ENCODE peak calls at places on chromosome 21, in six cellular contexts. One of them, this sample, is unnamed.

GRCh38 chr21:42746593-42747266 is 93.3 kb downstream of the PDE9A start:
- DNase-seq in GM10248: no peak
- DNase-seq in fibroblast of mammary gland: no peak
- DNase-seq in DND-41: no peak
- DNase-seq in cardiac fibroblast: no peak
- DNase-seq in AG09319: no peak
- DNase-seq in this sample: no peak

GRCh38 chr21:31630062-31630711 is 29.3 kb upstream of the SOD1 start:
- DNase-seq in GM10248: no peak
- DNase-seq in fibroblast of mammary gland: peak
- DNase-seq in DND-41: no peak
- DNase-seq in cardiac fibroblast: peak
- DNase-seq in AG09319: peak
- DNase-seq in this sample: peak

GRCh38 chr21:15682182-15682895 is 47.4 kb upstream of the USP25 start:
- DNase-seq in GM10248: no peak
- DNase-seq in fibroblast of mammary gland: peak
- DNase-seq in DND-41: peak
- DNase-seq in cardiac fibroblast: peak
- DNase-seq in AG09319: no peak
- DNase-seq in this sample: no peak

GRCh38 chr21:34886554-34887385 is 162.3 kb downstream of the RUNX1 start:
- DNase-seq in GM10248: no peak
- DNase-seq in fibroblast of mammary gland: peak
- DNase-seq in DND-41: peak
- DNase-seq in cardiac fibroblast: no peak
- DNase-seq in AG09319: no peak
- DNase-seq in this sample: no peak

GRCh38 chr21:36422279-36423098 is 37.3 kb downstream of the CHAF1B start:
- DNase-seq in GM10248: peak
- DNase-seq in fibroblast of mammary gland: peak
- DNase-seq in DND-41: peak
- DNase-seq in cardiac fibroblast: peak
- DNase-seq in AG09319: no peak
- DNase-seq in this sample: no peak

GRCh38 chr21:33032434-33033047 is 6.8 kb downstream of the OLIG2 start:
- DNase-seq in GM10248: no peak
- DNase-seq in fibroblast of mammary gland: no peak
- DNase-seq in DND-41: no peak
- DNase-seq in cardiac fibroblast: no peak
- DNase-seq in AG09319: no peak
- DNase-seq in this sample: no peak

GRCh38 chr21:17688912-17689874 is 76.5 kb upstream of the BTG3 start:
- DNase-seq in GM10248: no peak
- DNase-seq in fibroblast of mammary gland: no peak
- DNase-seq in DND-41: peak
- DNase-seq in cardiac fibroblast: no peak
- DNase-seq in AG09319: no peak
- DNase-seq in this sample: peak

GRCh38 chr21:39774252-39774651 is 29.3 kb downstream of the IGSF5 start:
- DNase-seq in GM10248: no peak
- DNase-seq in fibroblast of mammary gland: no peak
- DNase-seq in DND-41: no peak
- DNase-seq in cardiac fibroblast: no peak
- DNase-seq in AG09319: no peak
- DNase-seq in this sample: no peak

GRCh38 chr21:31647650-31648049 is 11.8 kb upstream of the SOD1 start:
- DNase-seq in GM10248: peak
- DNase-seq in fibroblast of mammary gland: no peak
- DNase-seq in DND-41: no peak
- DNase-seq in cardiac fibroblast: no peak
- DNase-seq in AG09319: no peak
- DNase-seq in this sample: no peak

GRCh38 chr21:43814215-43815106 is 25.1 kb downstream of the RRP1 start:
- DNase-seq in GM10248: no peak
- DNase-seq in fibroblast of mammary gland: no peak
- DNase-seq in DND-41: no peak
- DNase-seq in cardiac fibroblast: no peak
- DNase-seq in AG09319: no peak
- DNase-seq in this sample: no peak

GRCh38 chr21:42732033-42732410 is 78.6 kb downstream of the PDE9A start:
- DNase-seq in GM10248: no peak
- DNase-seq in fibroblast of mammary gland: no peak
- DNase-seq in DND-41: no peak
- DNase-seq in cardiac fibroblast: no peak
- DNase-seq in AG09319: no peak
- DNase-seq in this sample: no peak

GRCh38 chr21:39079617-39080016 is 103.6 kb downstream of the PSMG1 start:
- DNase-seq in GM10248: no peak
- DNase-seq in fibroblast of mammary gland: peak
- DNase-seq in DND-41: no peak
- DNase-seq in cardiac fibroblast: no peak
- DNase-seq in AG09319: no peak
- DNase-seq in this sample: no peak

GRCh38 chr21:34351786-34352241 is 12.0 kb upstream of the KCNE2 start:
- DNase-seq in GM10248: peak
- DNase-seq in fibroblast of mammary gland: peak
- DNase-seq in DND-41: peak
- DNase-seq in cardiac fibroblast: peak
- DNase-seq in AG09319: no peak
- DNase-seq in this sample: no peak

GRCh38 chr21:37971390-37971789 is 55.1 kb upstream of the KCNJ6 start:
- DNase-seq in GM10248: no peak
- DNase-seq in fibroblast of mammary gland: no peak
- DNase-seq in DND-41: no peak
- DNase-seq in cardiac fibroblast: no peak
- DNase-seq in AG09319: no peak
- DNase-seq in this sample: no peak

GRCh38 chr21:36850372-36850771 is 116.1 kb downstream of the HLCS start:
- DNase-seq in GM10248: no peak
- DNase-seq in fibroblast of mammary gland: no peak
- DNase-seq in DND-41: no peak
- DNase-seq in cardiac fibroblast: no peak
- DNase-seq in AG09319: no peak
- DNase-seq in this sample: no peak

GRCh38 chr21:32048353-32048752 is 175.5 kb downstream of the HUNK start:
- DNase-seq in GM10248: no peak
- DNase-seq in fibroblast of mammary gland: no peak
- DNase-seq in DND-41: peak
- DNase-seq in cardiac fibroblast: no peak
- DNase-seq in AG09319: no peak
- DNase-seq in this sample: no peak

GRCh38 chr21:36806103-36806502 is 107.2 kb downstream of the SIM2 start:
- DNase-seq in GM10248: no peak
- DNase-seq in fibroblast of mammary gland: peak
- DNase-seq in DND-41: no peak
- DNase-seq in cardiac fibroblast: peak
- DNase-seq in AG09319: no peak
- DNase-seq in this sample: no peak

GRCh38 chr21:17613242-17613676 is 558 bp upstream of the BTG3 start:
- DNase-seq in GM10248: peak
- DNase-seq in fibroblast of mammary gland: peak
- DNase-seq in DND-41: no peak
- DNase-seq in cardiac fibroblast: peak
- DNase-seq in AG09319: no peak
- DNase-seq in this sample: no peak

GRCh38 chr21:37220433-37220980 is 46.6 kb downstream of the VPS26C start:
- DNase-seq in GM10248: peak
- DNase-seq in fibroblast of mammary gland: peak
- DNase-seq in DND-41: peak
- DNase-seq in cardiac fibroblast: peak
- DNase-seq in AG09319: no peak
- DNase-seq in this sample: no peak

GRCh38 chr21:42839271-42840231 is 39.8 kb downstream of the WDR4 start:
- DNase-seq in GM10248: peak
- DNase-seq in fibroblast of mammary gland: no peak
- DNase-seq in DND-41: no peak
- DNase-seq in cardiac fibroblast: no peak
- DNase-seq in AG09319: no peak
- DNase-seq in this sample: no peak

GRCh38 chr21:21813295-21813694 is 815.1 kb downstream of the NCAM2 start:
- DNase-seq in GM10248: no peak
- DNase-seq in fibroblast of mammary gland: peak
- DNase-seq in DND-41: no peak
- DNase-seq in cardiac fibroblast: no peak
- DNase-seq in AG09319: no peak
- DNase-seq in this sample: no peak

DNA sequence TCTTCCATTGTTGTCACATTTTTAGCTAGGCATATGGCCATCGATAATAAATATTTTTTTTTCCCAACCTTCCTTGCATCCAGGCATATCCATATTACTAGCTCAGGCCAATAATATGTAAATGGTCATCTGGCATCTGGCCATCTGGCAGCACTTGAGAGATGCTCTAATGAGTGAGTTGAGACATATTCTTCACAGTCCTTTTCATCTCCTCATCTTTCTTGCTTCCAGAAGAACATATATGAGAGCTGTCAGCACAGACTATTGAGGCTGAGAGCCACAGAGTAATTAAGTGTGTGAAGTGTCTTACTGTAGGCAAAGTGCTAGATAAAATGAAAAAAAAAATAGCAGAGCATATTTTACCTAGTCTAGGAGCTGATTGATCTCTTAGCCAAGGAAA is 628.4 kb upstream of the TMPRSS15 start:
- DNase-seq in GM10248: no peak
- DNase-seq in fibroblast of mammary gland: no peak
- DNase-seq in DND-41: no peak
- DNase-seq in cardiac fibroblast: no peak
- DNase-seq in AG09319: no peak
- DNase-seq in this sample: no peak
- TF ChIP-seq CTCF in GM10248: no peak
- TF ChIP-seq CTCF in fibroblast of mammary gland: no peak
- TF ChIP-seq CTCF in DND-41: no peak
- TF ChIP-seq CTCF in cardiac fibroblast: no peak
- TF ChIP-seq CTCF in AG09319: no peak
- TF ChIP-seq CTCF in this sample: no peak

GRCh38 chr21:41726970-41727783 is 39.7 kb downstream of the RIPK4 start:
- DNase-seq in GM10248: no peak
- DNase-seq in fibroblast of mammary gland: peak
- DNase-seq in DND-41: no peak
- DNase-seq in cardiac fibroblast: peak
- DNase-seq in AG09319: peak
- DNase-seq in this sample: peak
- TF ChIP-seq CTCF in GM10248: no peak
- TF ChIP-seq CTCF in fibroblast of mammary gland: no peak
- TF ChIP-seq CTCF in DND-41: no peak
- TF ChIP-seq CTCF in cardiac fibroblast: no peak
- TF ChIP-seq CTCF in AG09319: no peak
- TF ChIP-seq CTCF in this sample: peak

GRCh38 chr21:28142692-28143091 is 850.0 kb downstream of the LTN1 start:
- DNase-seq in GM10248: no peak
- DNase-seq in fibroblast of mammary gland: peak
- DNase-seq in DND-41: no peak
- DNase-seq in cardiac fibroblast: peak
- DNase-seq in AG09319: peak
- DNase-seq in this sample: no peak
- TF ChIP-seq CTCF in GM10248: no peak
- TF ChIP-seq CTCF in fibroblast of mammary gland: no peak
- TF ChIP-seq CTCF in DND-41: no peak
- TF ChIP-seq CTCF in cardiac fibroblast: no peak
- TF ChIP-seq CTCF in AG09319: no peak
- TF ChIP-seq CTCF in this sample: no peak

GRCh38 chr21:26884436-26884835 is 39.2 kb upstream of the ADAMTS1 start:
- DNase-seq in GM10248: no peak
- DNase-seq in fibroblast of mammary gland: no peak
- DNase-seq in DND-41: no peak
- DNase-seq in cardiac fibroblast: no peak
- DNase-seq in AG09319: no peak
- DNase-seq in this sample: no peak

GRCh38 chr21:26877015-26877414 is 31.8 kb upstream of the ADAMTS1 start:
- DNase-seq in GM10248: no peak
- DNase-seq in fibroblast of mammary gland: no peak
- DNase-seq in DND-41: no peak
- DNase-seq in cardiac fibroblast: no peak
- DNase-seq in AG09319: no peak
- DNase-seq in this sample: no peak

GRCh38 chr21:26887241-26887640 is 42.0 kb upstream of the ADAMTS1 start:
- DNase-seq in GM10248: no peak
- DNase-seq in fibroblast of mammary gland: peak
- DNase-seq in DND-41: no peak
- DNase-seq in cardiac fibroblast: peak
- DNase-seq in AG09319: no peak
- DNase-seq in this sample: peak

GRCh38 chr21:26883768-26884167 is 38.6 kb upstream of the ADAMTS1 start:
- DNase-seq in GM10248: no peak
- DNase-seq in fibroblast of mammary gland: peak
- DNase-seq in DND-41: no peak
- DNase-seq in cardiac fibroblast: peak
- DNase-seq in AG09319: no peak
- DNase-seq in this sample: no peak

DNA sequence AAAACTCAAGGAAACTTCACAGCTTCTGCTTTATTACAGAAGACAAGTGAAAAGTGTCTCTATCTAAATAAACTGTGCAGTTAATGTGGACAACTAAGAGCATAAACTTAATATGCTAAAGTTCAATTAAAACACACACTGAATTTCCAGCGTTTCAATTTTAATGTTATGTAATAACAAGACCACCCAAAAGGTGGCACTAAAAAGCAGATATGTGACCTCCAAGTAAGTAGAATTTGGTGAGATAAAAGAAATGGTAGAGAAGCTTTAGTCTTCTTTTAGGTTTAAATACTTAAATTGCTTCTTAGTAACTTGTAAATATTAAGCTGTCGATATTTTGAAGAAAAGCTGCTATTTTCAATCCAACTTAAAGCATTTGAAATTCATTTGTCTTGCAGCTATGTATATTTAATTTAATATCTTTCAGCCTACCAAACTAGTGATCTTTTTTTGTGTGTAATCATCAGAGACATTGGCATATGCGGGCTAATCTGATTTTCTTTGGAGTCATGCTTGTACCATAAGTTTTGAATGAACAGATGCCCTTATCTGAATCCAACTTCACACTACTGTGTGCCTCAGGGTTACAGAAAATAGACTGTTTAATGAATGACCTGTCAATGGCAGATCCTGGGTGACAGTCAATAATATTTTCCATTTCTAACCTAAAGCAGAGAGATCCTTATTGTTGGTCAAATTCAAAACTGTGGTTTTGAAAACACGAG is 36.5 kb upstream of the ADAMTS1 start:
- DNase-seq in GM10248: no peak
- DNase-seq in fibroblast of mammary gland: peak
- DNase-seq in DND-41: no peak
- DNase-seq in cardiac fibroblast: peak
- DNase-seq in AG09319: no peak
- DNase-seq in this sample: peak
- TF ChIP-seq CTCF in GM10248: no peak
- TF ChIP-seq CTCF in fibroblast of mammary gland: peak
- TF ChIP-seq CTCF in DND-41: peak
- TF ChIP-seq CTCF in cardiac fibroblast: peak
- TF ChIP-seq CTCF in AG09319: no peak
- TF ChIP-seq CTCF in this sample: peak